ENCODE peak calls at places on chromosomes 3 and 15, in ten cellular contexts. One of them, this sample, is unnamed.

GRCh38 chr15:39979606-39980005 is 45.7 kb downstream of the EIF2AK4 start:
- DNase-seq in mammary epithelial cell: no peak
- DNase-seq in hepatocyte: no peak
- DNase-seq in psoas muscle: no peak
- DNase-seq in sigmoid colon: no peak
- DNase-seq in left ventricle myocardium inferior: no peak
- DNase-seq in neuronal stem cell: no peak
- DNase-seq in right lobe of liver: no peak
- DNase-seq in uterus: no peak
- DNase-seq in right cardiac atrium: no peak
- DNase-seq in this sample: no peak

GRCh38 chr3:195035345-195036202 is 235.4 kb downstream of the XXYLT1 start:
- DNase-seq in mammary epithelial cell: no peak
- DNase-seq in hepatocyte: no peak
- DNase-seq in psoas muscle: no peak
- DNase-seq in sigmoid colon: no peak
- DNase-seq in left ventricle myocardium inferior: no peak
- DNase-seq in neuronal stem cell: no peak
- DNase-seq in right lobe of liver: peak; percentile 45
- DNase-seq in uterus: peak; percentile 40
- DNase-seq in right cardiac atrium: peak; percentile 49
- DNase-seq in this sample: no peak

GRCh38 chr15:79896131-79896633 is 632 bp downstream of the MTHFS start:
- DNase-seq in mammary epithelial cell: no peak
- DNase-seq in hepatocyte: peak; percentile 22
- DNase-seq in psoas muscle: no peak
- DNase-seq in sigmoid colon: no peak
- DNase-seq in left ventricle myocardium inferior: no peak
- DNase-seq in neuronal stem cell: no peak
- DNase-seq in right lobe of liver: no peak
- DNase-seq in uterus: no peak
- DNase-seq in right cardiac atrium: no peak
- DNase-seq in this sample: no peak

GRCh38 chr3:172846706-172847105 is 96.2 kb downstream of the ECT2 start:
- DNase-seq in mammary epithelial cell: peak; percentile 16
- DNase-seq in hepatocyte: no peak
- DNase-seq in psoas muscle: no peak
- DNase-seq in sigmoid colon: no peak
- DNase-seq in left ventricle myocardium inferior: no peak
- DNase-seq in neuronal stem cell: no peak
- DNase-seq in right lobe of liver: no peak
- DNase-seq in uterus: no peak
- DNase-seq in right cardiac atrium: no peak
- DNase-seq in this sample: peak; percentile 50

GRCh38 chr3:10875914-10876313 is 59.9 kb downstream of the SLC6A11 start:
- DNase-seq in mammary epithelial cell: no peak
- DNase-seq in hepatocyte: no peak
- DNase-seq in psoas muscle: no peak
- DNase-seq in sigmoid colon: no peak
- DNase-seq in left ventricle myocardium inferior: no peak
- DNase-seq in neuronal stem cell: no peak
- DNase-seq in right lobe of liver: no peak
- DNase-seq in uterus: no peak
- DNase-seq in right cardiac atrium: no peak
- DNase-seq in this sample: no peak

GRCh38 chr3:160668454-160668853 is 8.5 kb upstream of the ARL14 start:
- DNase-seq in mammary epithelial cell: no peak
- DNase-seq in hepatocyte: no peak
- DNase-seq in psoas muscle: no peak
- DNase-seq in sigmoid colon: no peak
- DNase-seq in left ventricle myocardium inferior: no peak
- DNase-seq in neuronal stem cell: no peak
- DNase-seq in right lobe of liver: no peak
- DNase-seq in uterus: no peak
- DNase-seq in right cardiac atrium: no peak
- DNase-seq in this sample: no peak

GRCh38 chr3:172530566-172530965 is 7.3 kb upstream of the TNFSF10 start:
- DNase-seq in mammary epithelial cell: no peak
- DNase-seq in hepatocyte: no peak
- DNase-seq in psoas muscle: no peak
- DNase-seq in sigmoid colon: no peak
- DNase-seq in left ventricle myocardium inferior: no peak
- DNase-seq in neuronal stem cell: no peak
- DNase-seq in right lobe of liver: no peak
- DNase-seq in uterus: no peak
- DNase-seq in right cardiac atrium: no peak
- DNase-seq in this sample: no peak

GRCh38 chr3:101819649-101820202 is 29.6 kb upstream of the NFKBIZ start:
- DNase-seq in mammary epithelial cell: no peak
- DNase-seq in hepatocyte: no peak
- DNase-seq in psoas muscle: no peak
- DNase-seq in sigmoid colon: no peak
- DNase-seq in left ventricle myocardium inferior: no peak
- DNase-seq in neuronal stem cell: no peak
- DNase-seq in right lobe of liver: no peak
- DNase-seq in uterus: no peak
- DNase-seq in right cardiac atrium: no peak
- DNase-seq in this sample: no peak

GRCh38 chr3:142618917-142619401 is 22.8 kb downstream of the PLS1 start:
- DNase-seq in mammary epithelial cell: peak; percentile 35
- DNase-seq in hepatocyte: peak; percentile 43
- DNase-seq in psoas muscle: no peak
- DNase-seq in sigmoid colon: no peak
- DNase-seq in left ventricle myocardium inferior: no peak
- DNase-seq in neuronal stem cell: no peak
- DNase-seq in right lobe of liver: no peak
- DNase-seq in uterus: no peak
- DNase-seq in right cardiac atrium: no peak
- DNase-seq in this sample: no peak

GRCh38 chr15:100765458-100766224 is 114.0 kb upstream of the ALDH1A3 start:
- DNase-seq in mammary epithelial cell: no peak
- DNase-seq in hepatocyte: no peak
- DNase-seq in psoas muscle: no peak
- DNase-seq in sigmoid colon: peak; percentile 51
- DNase-seq in left ventricle myocardium inferior: no peak
- DNase-seq in neuronal stem cell: no peak
- DNase-seq in right lobe of liver: peak; percentile 38
- DNase-seq in uterus: no peak
- DNase-seq in right cardiac atrium: no peak
- DNase-seq in this sample: no peak

GRCh38 chr3:171334465-171334811 is 125.8 kb downstream of the TNIK start:
- DNase-seq in mammary epithelial cell: no peak
- DNase-seq in hepatocyte: no peak
- DNase-seq in psoas muscle: peak; percentile 57
- DNase-seq in sigmoid colon: peak; percentile 75
- DNase-seq in left ventricle myocardium inferior: peak; percentile 41
- DNase-seq in neuronal stem cell: no peak
- DNase-seq in right lobe of liver: no peak
- DNase-seq in uterus: no peak
- DNase-seq in right cardiac atrium: no peak
- DNase-seq in this sample: no peak

GRCh38 chr3:195250473-195251251 is 20.3 kb downstream of the XXYLT1 start:
- DNase-seq in mammary epithelial cell: no peak
- DNase-seq in hepatocyte: no peak
- DNase-seq in psoas muscle: no peak
- DNase-seq in sigmoid colon: peak; percentile 83
- DNase-seq in left ventricle myocardium inferior: peak; percentile 42
- DNase-seq in neuronal stem cell: no peak
- DNase-seq in right lobe of liver: peak; percentile 16
- DNase-seq in uterus: peak; percentile 68
- DNase-seq in right cardiac atrium: peak; percentile 58
- DNase-seq in this sample: no peak

GRCh38 chr3:51937014-51937413 is 4.7 kb downstream of the RRP9 start:
- DNase-seq in mammary epithelial cell: no peak
- DNase-seq in hepatocyte: no peak
- DNase-seq in psoas muscle: no peak
- DNase-seq in sigmoid colon: peak; percentile 62
- DNase-seq in left ventricle myocardium inferior: no peak
- DNase-seq in neuronal stem cell: no peak
- DNase-seq in right lobe of liver: peak; percentile 39
- DNase-seq in uterus: no peak
- DNase-seq in right cardiac atrium: no peak
- DNase-seq in this sample: peak; percentile 43

GRCh38 chr3:40690696-40691597 is 166.2 kb downstream of the ZNF621 start:
- DNase-seq in mammary epithelial cell: no peak
- DNase-seq in hepatocyte: no peak
- DNase-seq in psoas muscle: peak; percentile 81
- DNase-seq in sigmoid colon: peak; percentile 84
- DNase-seq in left ventricle myocardium inferior: peak; percentile 81
- DNase-seq in neuronal stem cell: no peak
- DNase-seq in right lobe of liver: peak; percentile 93
- DNase-seq in uterus: peak; percentile 80
- DNase-seq in right cardiac atrium: peak; percentile 96
- DNase-seq in this sample: no peak

GRCh38 chr3:134407247-134407640 is 33.0 kb upstream of the AMOTL2 start:
- DNase-seq in mammary epithelial cell: no peak
- DNase-seq in hepatocyte: no peak
- DNase-seq in psoas muscle: peak; percentile 44
- DNase-seq in sigmoid colon: no peak
- DNase-seq in left ventricle myocardium inferior: no peak
- DNase-seq in neuronal stem cell: no peak
- DNase-seq in right lobe of liver: no peak
- DNase-seq in uterus: no peak
- DNase-seq in right cardiac atrium: no peak
- DNase-seq in this sample: no peak
- H3K4me3 ChIP-seq in mammary epithelial cell: no peak overlapping the region
- H3K4me3 ChIP-seq in hepatocyte: no peak overlapping the region
- H3K4me3 ChIP-seq in psoas muscle: peak overlapping the region; percentile 58
- H3K4me3 ChIP-seq in sigmoid colon: no peak overlapping the region
- H3K4me3 ChIP-seq in left ventricle myocardium inferior: peak overlapping the region; percentile 69
- H3K4me3 ChIP-seq in neuronal stem cell: peak overlapping the region; percentile 71
- H3K4me3 ChIP-seq in right lobe of liver: no peak overlapping the region
- H3K4me3 ChIP-seq in uterus: no peak overlapping the region
- H3K4me3 ChIP-seq in right cardiac atrium: peak overlapping the region; percentile 36
- H3K4me3 ChIP-seq in this sample: no peak overlapping the region

GRCh38 chr3:117632191-117632590 is 922.6 kb downstream of the TUSC7 start:
- DNase-seq in mammary epithelial cell: no peak
- DNase-seq in hepatocyte: no peak
- DNase-seq in psoas muscle: no peak
- DNase-seq in sigmoid colon: no peak
- DNase-seq in left ventricle myocardium inferior: no peak
- DNase-seq in neuronal stem cell: no peak
- DNase-seq in right lobe of liver: no peak
- DNase-seq in uterus: no peak
- DNase-seq in right cardiac atrium: no peak
- DNase-seq in this sample: no peak
- H3K4me1 ChIP-seq in mammary epithelial cell: no peaks in the 10 kb centered on the region
- H3K4me1 ChIP-seq in hepatocyte: peaks cover 16% of the 10 kb centered on the region
- H3K4me1 ChIP-seq in psoas muscle: no peaks in the 10 kb centered on the region
- H3K4me1 ChIP-seq in sigmoid colon: peaks cover 20% of the 10 kb centered on the region
- H3K4me1 ChIP-seq in left ventricle myocardium inferior: no peaks in the 10 kb centered on the region
- H3K4me1 ChIP-seq in neuronal stem cell: no peaks in the 10 kb centered on the region
- H3K4me1 ChIP-seq in right lobe of liver: no peaks in the 10 kb centered on the region
- H3K4me1 ChIP-seq in uterus: no peaks in the 10 kb centered on the region
- H3K4me1 ChIP-seq in right cardiac atrium: peaks cover 2% of the 10 kb centered on the region
- H3K4me1 ChIP-seq in this sample: peaks cover 6% of the 10 kb centered on the region

GRCh38 chr15:81118361-81118760 is 15.7 kb upstream of the CFAP161 start:
- DNase-seq in mammary epithelial cell: no peak
- DNase-seq in hepatocyte: no peak
- DNase-seq in psoas muscle: no peak
- DNase-seq in sigmoid colon: no peak
- DNase-seq in left ventricle myocardium inferior: no peak
- DNase-seq in neuronal stem cell: no peak
- DNase-seq in right lobe of liver: no peak
- DNase-seq in uterus: no peak
- DNase-seq in right cardiac atrium: no peak
- DNase-seq in this sample: no peak
- H3K4me3 ChIP-seq in mammary epithelial cell: no peak overlapping the region
- H3K4me3 ChIP-seq in hepatocyte: no peak overlapping the region
- H3K4me3 ChIP-seq in psoas muscle: no peak overlapping the region
- H3K4me3 ChIP-seq in sigmoid colon: no peak overlapping the region
- H3K4me3 ChIP-seq in left ventricle myocardium inferior: no peak overlapping the region
- H3K4me3 ChIP-seq in neuronal stem cell: peak overlapping the region; percentile 54
- H3K4me3 ChIP-seq in right lobe of liver: no peak overlapping the region
- H3K4me3 ChIP-seq in uterus: no peak overlapping the region
- H3K4me3 ChIP-seq in right cardiac atrium: no peak overlapping the region
- H3K4me3 ChIP-seq in this sample: no peak overlapping the region

GRCh38 chr3:50137567-50137966 is 17.6 kb upstream of the SEMA3F start:
- DNase-seq in mammary epithelial cell: no peak
- DNase-seq in hepatocyte: no peak
- DNase-seq in psoas muscle: no peak
- DNase-seq in sigmoid colon: no peak
- DNase-seq in left ventricle myocardium inferior: no peak
- DNase-seq in neuronal stem cell: no peak
- DNase-seq in right lobe of liver: no peak
- DNase-seq in uterus: no peak
- DNase-seq in right cardiac atrium: no peak
- DNase-seq in this sample: no peak

GRCh38 chr3:50138266-50139230 is 16.6 kb upstream of the SEMA3F start:
- DNase-seq in mammary epithelial cell: no peak
- DNase-seq in hepatocyte: peak; percentile 53
- DNase-seq in psoas muscle: no peak
- DNase-seq in sigmoid colon: no peak
- DNase-seq in left ventricle myocardium inferior: no peak
- DNase-seq in neuronal stem cell: no peak
- DNase-seq in right lobe of liver: no peak
- DNase-seq in uterus: no peak
- DNase-seq in right cardiac atrium: no peak
- DNase-seq in this sample: no peak

GRCh38 chr3:50139308-50139707 is 15.8 kb upstream of the SEMA3F start:
- DNase-seq in mammary epithelial cell: no peak
- DNase-seq in hepatocyte: no peak
- DNase-seq in psoas muscle: no peak
- DNase-seq in sigmoid colon: no peak
- DNase-seq in left ventricle myocardium inferior: no peak
- DNase-seq in neuronal stem cell: no peak
- DNase-seq in right lobe of liver: no peak
- DNase-seq in uterus: no peak
- DNase-seq in right cardiac atrium: no peak
- DNase-seq in this sample: no peak

GRCh38 chr3:50140990-50141389 is 14.1 kb upstream of the SEMA3F start:
- DNase-seq in mammary epithelial cell: no peak
- DNase-seq in hepatocyte: no peak
- DNase-seq in psoas muscle: no peak
- DNase-seq in sigmoid colon: no peak
- DNase-seq in left ventricle myocardium inferior: no peak
- DNase-seq in neuronal stem cell: no peak
- DNase-seq in right lobe of liver: no peak
- DNase-seq in uterus: no peak
- DNase-seq in right cardiac atrium: no peak
- DNase-seq in this sample: no peak

DNA sequence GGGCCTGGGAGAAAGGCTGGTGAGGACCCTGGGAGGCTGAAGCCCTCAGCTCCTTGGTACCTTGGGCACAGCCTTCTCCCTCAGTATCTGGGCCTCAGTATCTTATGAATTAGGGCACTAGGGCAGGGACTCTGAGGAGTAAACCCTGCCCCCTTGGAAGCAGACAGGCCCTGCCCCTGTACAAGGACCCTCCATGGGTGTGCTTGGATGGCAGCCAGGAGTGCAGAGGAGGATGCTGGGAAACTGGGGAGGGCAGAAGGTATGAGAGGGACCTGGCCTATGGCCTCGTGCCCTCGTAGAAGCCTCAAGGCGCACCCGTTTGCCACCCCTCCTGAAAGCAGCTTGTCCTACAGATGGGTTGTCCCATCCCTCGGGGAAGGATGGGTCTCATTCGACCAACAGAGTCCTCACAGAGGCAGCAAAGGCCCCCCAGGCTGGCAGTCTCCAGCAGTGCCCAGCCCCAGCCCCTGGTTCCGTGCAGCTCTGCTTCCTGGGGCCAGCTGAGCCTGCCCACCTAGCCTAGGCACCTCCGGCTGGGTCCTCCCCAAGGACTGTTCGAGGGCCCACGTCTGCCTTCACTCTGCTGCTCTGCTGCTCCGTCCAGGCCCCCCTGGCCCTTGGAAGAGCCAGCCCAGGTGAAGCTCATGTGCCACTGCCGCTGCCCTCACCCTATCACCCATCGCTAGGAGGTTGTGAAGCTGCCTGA is 15.3 kb upstream of the SEMA3F start:
- DNase-seq in mammary epithelial cell: no peak
- DNase-seq in hepatocyte: no peak
- DNase-seq in psoas muscle: no peak
- DNase-seq in sigmoid colon: no peak
- DNase-seq in left ventricle myocardium inferior: no peak
- DNase-seq in neuronal stem cell: no peak
- DNase-seq in right lobe of liver: no peak
- DNase-seq in uterus: no peak
- DNase-seq in right cardiac atrium: no peak
- DNase-seq in this sample: no peak
- H3K4me1 ChIP-seq in mammary epithelial cell: peaks cover 15% of the 10 kb centered on the region
- H3K4me1 ChIP-seq in hepatocyte: peaks cover 31% of the 10 kb centered on the region
- H3K4me1 ChIP-seq in psoas muscle: peaks cover 5% of the 10 kb centered on the region
- H3K4me1 ChIP-seq in sigmoid colon: no peaks in the 10 kb centered on the region
- H3K4me1 ChIP-seq in left ventricle myocardium inferior: peaks cover 17% of the 10 kb centered on the region
- H3K4me1 ChIP-seq in neuronal stem cell: peaks cover 18% of the 10 kb centered on the region
- H3K4me1 ChIP-seq in right lobe of liver: no peaks in the 10 kb centered on the region
- H3K4me1 ChIP-seq in uterus: no peaks in the 10 kb centered on the region
- H3K4me1 ChIP-seq in right cardiac atrium: no peaks in the 10 kb centered on the region
- H3K4me1 ChIP-seq in this sample: no peaks in the 10 kb centered on the region